ENCODE peak calls at places on chromosomes 6 and 20, in seven cellular contexts. K is mesenchymal stem cell; M is OCI-LY7; D is neural progenitor cell; E is thoracic aorta; Q is CD8-positive, alpha-beta memory T cell; G is adipocyte. O is an unnamed sample.

GRCh38 chr6:29847871-29848630 is 20.4 kb downstream of the HLA-G start:
- DNase-seq in K (peak; percentile 45), M (peak; percentile 70), D (peak; percentile 87), E (no peak), Q (peak; percentile 79), G (peak; percentile 85), O (peak; percentile 82)

GRCh38 chr6:141199074-141199473 is 933.7 kb upstream of the GJE1 start:
- DNase-seq in K (peak; percentile 51), M (no peak), D (peak; percentile 7), E (no peak), Q (no peak), G (peak; percentile 48), O (no peak)

GRCh38 chr6:100435299-100435698 is 29.4 kb downstream of the SIM1 start:
- DNase-seq in K (no peak), M (no peak), D (peak; percentile 82), E (no peak), Q (no peak), G (no peak), O (no peak)

GRCh38 chr6:85670573-85670972 is 27.9 kb upstream of the SYNCRIP start:
- DNase-seq in K (peak; percentile 48), M (peak; percentile 8), D (no peak), E (no peak), Q (no peak), G (peak; percentile 70), O (no peak)

GRCh38 chr6:155310596-155310995 is 3.7 kb downstream of the TFB1M start:
- DNase-seq in K (peak; percentile 58), M (no peak), D (no peak), E (no peak), Q (no peak), G (peak; percentile 35), O (no peak)

GRCh38 chr6:34248727-34249468 is at the start of gene SMIM29:
- DNase-seq in K (peak; percentile 96), M (peak; percentile 97), D (peak; percentile 99), E (peak; percentile 85), Q (peak; percentile 98), G (peak; percentile 99), O (peak; percentile 98)

GRCh38 chr20:34541917-34542316 is 16.6 kb upstream of the MAP1LC3A start:
- DNase-seq in K (no peak), M (no peak), D (no peak), E (no peak), Q (no peak), G (no peak), O (no peak)

GRCh38 chr20:38995536-38996044 is 33.4 kb downstream of the DHX35 start:
- DNase-seq in K (no peak), M (no peak), D (no peak), E (no peak), Q (no peak), G (no peak), O (no peak)

GRCh38 chr20:43820742-43821330 is 93.8 kb upstream of the TOX2 start:
- DNase-seq in K (no peak), M (no peak), D (no peak), E (no peak), Q (no peak), G (no peak), O (no peak)

DNA sequence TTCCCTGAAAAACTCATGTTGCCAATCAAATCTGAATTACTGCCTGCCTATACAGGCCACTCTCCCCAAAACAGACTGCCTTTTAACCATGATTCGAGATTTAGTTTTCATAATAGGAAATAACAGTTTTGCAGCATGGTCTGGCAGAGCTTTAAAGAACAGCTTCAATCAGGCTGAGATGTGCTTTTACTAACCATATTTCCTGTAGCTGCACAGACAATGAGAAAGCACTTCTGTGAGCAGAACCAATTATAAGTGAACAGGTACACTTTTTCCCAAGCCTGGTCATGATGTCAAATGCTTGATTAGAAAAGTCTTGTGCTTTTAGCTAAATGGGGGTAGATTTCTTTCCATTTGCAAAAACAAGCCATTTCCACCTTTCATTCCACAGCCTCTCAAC is 108.2 kb downstream of the THEMIS start:
- DNase-seq in K (no peak), M (no peak), D (no peak), E (no peak), Q (no peak), G (no peak), O (no peak)
- H3K4me1 ChIP-seq in K (no peaks in the 10 kb centered on the region), M (no peaks in the 10 kb centered on the region), D (no peaks in the 10 kb centered on the region), E (no peaks in the 10 kb centered on the region), Q (peaks cover 77% of the 10 kb centered on the region), G (no peaks in the 10 kb centered on the region), O (no peaks in the 10 kb centered on the region)

GRCh38 chr20:25297141-25297905 is 49.4 kb downstream of the PYGB start:
- DNase-seq in K (no peak), M (no peak), D (no peak), E (no peak), Q (no peak), G (no peak), O (no peak)

GRCh38 chr20:25293910-25294458 is 46.1 kb downstream of the PYGB start:
- DNase-seq in K (no peak), M (no peak), D (no peak), E (no peak), Q (no peak), G (no peak), O (no peak)

GRCh38 chr20:25295386-25296093 is 47.7 kb downstream of the PYGB start:
- DNase-seq in K (no peak), M (no peak), D (no peak), E (no peak), Q (no peak), G (no peak), O (no peak)

GRCh38 chr20:25294459-25295385 is 46.8 kb downstream of the PYGB start:
- DNase-seq in K (peak; percentile 75), M (peak; percentile 77), D (peak; percentile 85), E (no peak), Q (peak; percentile 22), G (peak; percentile 70), O (peak; percentile 54)

GRCh38 chr20:25296094-25297093 is 48.5 kb downstream of the PYGB start:
- DNase-seq in K (no peak), M (peak; percentile 56), D (peak; percentile 34), E (no peak), Q (no peak), G (no peak), O (no peak)
- H3K4me1 ChIP-seq in K (peaks cover 59% of the 10 kb centered on the region), M (peaks cover 14% of the 10 kb centered on the region), D (no peaks in the 10 kb centered on the region), E (peaks cover 39% of the 10 kb centered on the region), Q (no peaks in the 10 kb centered on the region), G (peaks cover 43% of the 10 kb centered on the region), O (no peaks in the 10 kb centered on the region)

GRCh38 chr6:36916159-36916558 is 30.4 kb downstream of the C6orf89 start:
- DNase-seq in K (no peak), M (no peak), D (no peak), E (no peak), Q (no peak), G (peak; percentile 34), O (no peak)

GRCh38 chr6:36917541-36918193 is 31.9 kb downstream of the C6orf89 start:
- DNase-seq in K (no peak), M (no peak), D (no peak), E (no peak), Q (no peak), G (peak; percentile 93), O (no peak)

GRCh38 chr6:36920546-36920945 is 34.0 kb upstream of the PI16 start:
- DNase-seq in K (no peak), M (no peak), D (no peak), E (no peak), Q (no peak), G (peak; percentile 78), O (no peak)

GRCh38 chr6:36924131-36924530 is 30.4 kb upstream of the PI16 start:
- DNase-seq in K (peak; percentile 25), M (no peak), D (no peak), E (no peak), Q (no peak), G (no peak), O (no peak)

DNA sequence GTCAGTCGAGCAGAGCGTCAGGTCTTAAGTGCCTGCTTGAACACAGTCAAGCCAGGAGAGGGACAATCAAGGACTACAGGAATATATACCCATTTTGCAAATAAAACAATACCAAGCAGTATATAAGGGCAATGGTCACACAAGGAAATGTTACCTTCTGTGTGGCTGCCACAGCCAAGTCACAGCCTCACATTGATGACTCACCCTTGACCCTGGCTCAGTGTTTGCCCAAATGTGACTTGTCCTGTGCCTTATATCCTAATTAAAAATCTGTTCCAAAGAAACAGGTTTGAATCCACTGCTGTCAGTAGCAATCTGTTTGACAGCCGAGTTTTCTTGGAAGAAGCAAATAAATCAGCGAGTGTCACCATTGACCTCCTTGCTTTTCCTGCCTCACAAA is 34.3 kb downstream of the C6orf89 start:
- DNase-seq in K (no peak), M (no peak), D (no peak), E (no peak), Q (no peak), G (no peak), O (no peak)
- H3K4me1 ChIP-seq in K (peaks cover 10% of the 10 kb centered on the region), M (no peaks in the 10 kb centered on the region), D (no peaks in the 10 kb centered on the region), E (peaks cover 57% of the 10 kb centered on the region), Q (no peaks in the 10 kb centered on the region), G (peaks cover 64% of the 10 kb centered on the region), O (no peaks in the 10 kb centered on the region)

GRCh38 chr20:64219730-64220129 is 35.8 kb upstream of the PCMTD2 start:
- DNase-seq in K (no peak), M (no peak), D (no peak), E (no peak), Q (no peak), G (no peak), O (no peak)
- H3K4me1 ChIP-seq in K (peaks cover 34% of the 10 kb centered on the region), M (peaks cover 4% of the 10 kb centered on the region), D (peaks cover 10% of the 10 kb centered on the region), E (peaks cover 14% of the 10 kb centered on the region), Q (peaks cover 5% of the 10 kb centered on the region), G (peaks cover 14% of the 10 kb centered on the region), O (no peaks in the 10 kb centered on the region)

DNA sequence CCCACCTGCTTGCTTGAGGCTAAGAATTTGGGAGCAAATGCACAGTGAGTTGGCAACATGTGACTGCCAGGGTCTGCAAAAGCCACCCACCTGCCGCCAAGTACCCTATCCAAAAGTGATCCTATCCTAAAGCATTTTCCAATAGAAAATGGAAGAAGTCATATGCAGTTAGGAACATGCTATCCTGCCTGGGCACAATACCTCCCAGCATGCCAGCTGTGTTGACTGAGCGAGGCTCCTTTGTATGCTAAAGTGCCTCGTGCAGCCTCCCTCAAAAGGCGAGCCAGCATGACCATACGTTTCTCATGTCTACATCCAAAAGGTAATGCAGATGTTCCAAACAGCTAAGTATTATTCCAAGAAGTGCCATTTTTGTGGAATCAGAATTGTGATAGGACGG is 52.7 kb downstream of the TRAF3IP2 start:
- DNase-seq in K (no peak), M (no peak), D (no peak), E (no peak), Q (no peak), G (no peak), O (no peak)
- H3K4me1 ChIP-seq in K (peaks cover 20% of the 10 kb centered on the region), M (peaks cover 3% of the 10 kb centered on the region), D (peaks cover 44% of the 10 kb centered on the region), E (peaks cover 46% of the 10 kb centered on the region), Q (no peaks in the 10 kb centered on the region), G (peaks cover 52% of the 10 kb centered on the region), O (peaks cover 9% of the 10 kb centered on the region)

DNA sequence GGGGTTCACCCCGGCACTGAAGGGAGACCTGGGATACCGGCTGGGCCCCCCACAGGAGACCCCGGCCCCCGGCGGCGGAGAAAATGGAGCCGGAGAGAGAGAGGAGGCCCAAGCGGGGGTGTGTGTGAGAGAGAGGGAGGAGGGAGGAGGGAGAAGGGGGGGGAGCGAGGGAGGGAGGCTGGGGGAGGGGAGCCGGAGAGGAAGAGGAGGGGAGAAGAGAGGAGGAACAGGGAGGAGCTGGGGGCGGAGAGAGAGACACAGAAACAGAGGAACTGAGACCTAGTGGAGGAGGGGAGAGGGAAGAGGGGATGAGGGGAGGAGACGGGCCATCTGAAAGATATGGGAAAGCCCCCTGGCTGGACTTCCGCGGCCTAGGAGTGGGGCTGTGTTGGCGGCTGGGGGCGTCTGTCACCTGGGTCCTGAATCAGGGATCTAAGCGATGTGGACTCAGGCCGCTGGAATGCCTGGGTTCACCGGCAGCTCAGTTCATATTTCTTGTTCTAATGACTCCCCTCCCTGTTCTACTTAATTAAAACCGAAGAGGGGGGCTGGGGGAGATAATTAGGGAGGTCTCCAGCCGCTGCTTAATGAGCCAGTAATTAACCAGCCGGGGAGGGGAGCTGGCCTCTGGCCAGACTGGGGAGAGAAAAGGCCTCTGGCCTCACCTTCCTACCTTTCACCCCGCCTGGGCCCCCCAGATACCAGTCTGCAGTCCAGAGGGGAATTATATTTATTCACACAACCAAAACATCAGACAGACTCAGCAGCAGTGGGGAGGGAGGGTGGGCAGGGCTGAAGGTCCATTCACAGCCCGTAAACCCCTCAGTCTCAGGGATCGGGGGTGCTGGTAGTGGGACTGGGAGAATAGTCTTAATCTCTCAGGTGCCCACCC is at the start of gene PBX2:
- DNase-seq in K (peak; percentile 94), M (peak; percentile 90), D (peak; percentile 90), E (peak; percentile 90), Q (peak; percentile 73), G (peak; percentile 95), O (peak; percentile 95)
- H3K4me1 ChIP-seq in K (peaks cover 37% of the 10 kb centered on the region), M (peaks cover 68% of the 10 kb centered on the region), D (peaks cover 24% of the 10 kb centered on the region), E (peaks cover 47% of the 10 kb centered on the region), Q (peaks cover 62% of the 10 kb centered on the region), G (peaks cover 25% of the 10 kb centered on the region), O (peaks cover 2% of the 10 kb centered on the region)